ENCODE peak calls at places on chromosomes 7 and 10, in six cellular contexts. L is BE2C, M is uterus, E is stomach, Q is heart right ventricle, N is WERI-Rb-1. P is an unnamed sample.

GRCh38 chr10:123149568-123150228 is 1.8 kb downstream of the HMX2 start:
- DNase-seq in L (no peak), M (no peak), N (peak; percentile 32), E (no peak), Q (no peak), P (no peak)

GRCh38 chr10:124906551-124907001 is 35.3 kb upstream of the ZRANB1 start:
- DNase-seq in N (no peak), E (no peak), L (no peak), Q (no peak), M (no peak), P (no peak)

GRCh38 chr10:30057421-30057841 is 2.0 kb downstream of the JCAD start:
- DNase-seq in E (no peak), N (no peak), L (no peak), M (no peak), Q (no peak), P (no peak)

GRCh38 chr10:6033954-6034353 is 28.2 kb downstream of the IL2RA start:
- DNase-seq in M (no peak), L (no peak), Q (peak; percentile 22), E (no peak), N (no peak), P (peak; percentile 24)

GRCh38 chr10:4835494-4835918 is 9.5 kb downstream of the AKR1E2 start:
- DNase-seq in L (no peak), M (no peak), Q (no peak), N (no peak), E (no peak), P (no peak)

GRCh38 chr10:69803809-69804208 is 2.1 kb downstream of the COL13A1 start:
- DNase-seq in L (no peak), E (no peak), Q (no peak), M (no peak), N (no peak), P (no peak)

GRCh38 chr7:152366662-152367061 is 69.1 kb downstream of the KMT2C start:
- DNase-seq in M (no peak), Q (peak; percentile 18), L (no peak), N (no peak), E (peak; percentile 39), P (no peak)

GRCh38 chr10:113381906-113382562 is 170.8 kb upstream of the HABP2 start:
- DNase-seq in N (no peak), Q (peak; percentile 15), M (no peak), L (no peak), E (no peak), P (no peak)

GRCh38 chr10:23192741-23193434 is 776 bp downstream of the PTF1A start:
- DNase-seq in N (no peak), E (no peak), L (no peak), M (no peak), Q (no peak), P (no peak)

GRCh38 chr10:6562221-6562620 is 17.9 kb downstream of the PRKCQ start:
- DNase-seq in N (no peak), M (no peak), L (no peak), Q (no peak), E (no peak), P (no peak)

GRCh38 chr10:122142652-122143237 is 128.4 kb upstream of the BTBD16 start:
- DNase-seq in N (peak; percentile 63), Q (peak; percentile 45), E (peak; percentile 43), L (peak; percentile 42), M (no peak), P (no peak)

GRCh38 chr10:123890246-123890645 is 1.4 kb downstream of the CPXM2 start:
- DNase-seq in E (no peak), L (no peak), M (no peak), N (no peak), Q (no peak), P (no peak)

GRCh38 chr7:133633055-133633454 is 380.2 kb downstream of the EXOC4 start:
- DNase-seq in L (no peak), Q (no peak), M (no peak), E (no peak), N (no peak), P (no peak)

GRCh38 chr10:80277567-80278250 is 11.7 kb downstream of the MAT1A start:
- DNase-seq in E (peak; percentile 17), Q (no peak), L (no peak), M (no peak), N (no peak), P (no peak)

GRCh38 chr10:32367793-32368453 is 21.0 kb upstream of the EPC1 start:
- DNase-seq in N (peak; percentile 30), M (peak; percentile 66), Q (peak; percentile 84), L (peak; percentile 64), E (peak; percentile 68), P (no peak)

GRCh38 chr7:41732279-41733062 is 29.6 kb upstream of the INHBA start:
- DNase-seq in Q (no peak), L (no peak), E (no peak), M (no peak), N (no peak), P (no peak)

GRCh38 chr7:767941-768729 is 41.1 kb upstream of the PRKAR1B start:
- DNase-seq in M (peak; percentile 91), E (no peak), Q (no peak), L (peak; percentile 92), N (no peak), P (no peak)

GRCh38 chr10:103693070-103693811 is 162.1 kb downstream of the SH3PXD2A start:
- DNase-seq in Q (no peak), M (no peak), N (no peak), L (peak; percentile 49), E (no peak), P (no peak)

GRCh38 chr7:155800301-155800700 is 12.0 kb downstream of the SHH start:
- DNase-seq in E (no peak), N (no peak), Q (no peak), M (no peak), L (no peak), P (no peak)

GRCh38 chr10:24419067-24419466 is 210.1 kb downstream of the KIAA1217 start:
- DNase-seq in Q (no peak), E (no peak), M (no peak), N (no peak), L (no peak), P (no peak)

GRCh38 chr7:100951888-100952560 is 2.7 kb downstream of the MUC3A start:
- DNase-seq in L (no peak), M (no peak), E (no peak), N (no peak), Q (no peak), P (no peak)

GRCh38 chr7:142796501-142797341 is 26.0 kb downstream of the PRSS2 start:
- DNase-seq in M (no peak), Q (no peak), L (no peak), N (no peak), E (no peak), P (no peak)

GRCh38 chr7:108406474-108406873 is 49.8 kb downstream of the NRCAM start:
- DNase-seq in M (no peak), Q (no peak), L (no peak), N (no peak), E (no peak), P (no peak)

DNA sequence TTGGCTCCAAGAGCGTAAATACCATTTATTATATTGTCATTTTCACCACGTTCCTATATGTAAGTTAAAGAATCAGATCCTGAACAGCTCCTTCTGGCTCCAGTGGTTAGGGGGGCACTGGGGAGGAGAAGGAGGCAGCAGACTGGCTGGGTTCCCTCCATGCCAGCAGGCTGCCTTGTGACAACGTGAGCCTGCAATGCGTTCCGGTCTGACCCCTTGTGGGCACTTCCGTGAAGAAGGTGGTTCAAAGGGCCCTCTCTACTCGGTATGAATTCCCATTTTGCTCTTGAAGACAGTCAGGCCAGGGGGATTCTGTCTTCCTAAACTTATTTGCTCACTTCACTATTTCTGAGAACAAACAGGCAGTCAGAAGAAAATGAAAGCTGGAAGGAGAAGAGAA is 253.4 kb downstream of the BMPER start:
- DNase-seq in N (peak; percentile 59), L (peak; percentile 9), Q (no peak), M (no peak), E (no peak), P (no peak)
- TF ChIP-seq CTCF in N (peak; percentile 64), L (peak; percentile 1), Q (no peak), M (no peak), E (no peak), P (no peak)

DNA sequence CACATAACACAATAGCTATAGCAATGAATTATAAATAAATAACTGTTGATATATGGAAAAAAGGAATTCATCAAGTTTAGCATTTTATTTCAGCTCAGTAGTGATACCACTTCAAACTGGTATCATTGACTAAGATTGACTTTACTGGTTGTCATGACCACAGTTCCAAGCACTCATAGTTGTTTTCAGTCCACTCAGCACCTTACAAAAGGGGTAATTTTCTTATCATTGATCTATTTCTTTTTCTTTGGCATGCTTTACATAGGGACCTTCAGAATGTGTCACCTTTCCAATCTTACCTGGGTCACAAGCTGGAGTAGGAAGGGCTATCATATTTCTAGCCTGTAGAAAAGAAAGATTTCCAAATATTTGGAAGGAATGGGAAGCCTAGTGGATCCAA is 275.5 kb upstream of the TMEM229A start:
- DNase-seq in Q (no peak), E (no peak), L (no peak), M (no peak), N (no peak), P (no peak)
- H3K9me3 ChIP-seq in Q (no peaks in the 10 kb centered on the region), E (no peaks in the 10 kb centered on the region), L (no peaks in the 10 kb centered on the region), M (no peaks in the 10 kb centered on the region), N (no peaks in the 10 kb centered on the region), P (no peaks in the 10 kb centered on the region)

GRCh38 chr7:137965942-137966624 is 35.8 kb downstream of the CREB3L2 start:
- DNase-seq in L (no peak), Q (no peak), E (no peak), N (no peak), M (no peak), P (no peak)
- TF ChIP-seq CTCF in L (no peak), Q (no peak), E (no peak), N (no peak), M (no peak), P (no peak)

GRCh38 chr7:158935062-158935461 is 78.7 kb downstream of the DYNC2I1 start:
- DNase-seq in Q (no peak), L (no peak), E (no peak), M (no peak), N (no peak), P (no peak)
- H3K9me3 ChIP-seq in Q (no peaks in the 10 kb centered on the region), L (no peaks in the 10 kb centered on the region), E (peaks cover 17% of the 10 kb centered on the region), M (peaks cover 10% of the 10 kb centered on the region), N (no peaks in the 10 kb centered on the region), P (peaks cover 16% of the 10 kb centered on the region)

GRCh38 chr7:102412548-102412947 is 16.4 kb downstream of the PRKRIP1 start:
- DNase-seq in L (peak; percentile 60), M (peak; percentile 40), N (peak; percentile 54), Q (peak; percentile 54), E (no peak), P (no peak)
- TF ChIP-seq CTCF in L (peak; percentile 60), M (peak; percentile 36), N (peak; percentile 70), Q (peak; percentile 16), E (peak; percentile 37), P (no peak)